ENCODE peak calls at places on chromosomes 2 and 18, in five cellular contexts. One of them, this sample, is unnamed.

GRCh38 chr18:37316468-37316867 is 249.1 kb downstream of the CELF4 start:
- DNase-seq in tibial nerve: no peak
- DNase-seq in lower lobe of right lung: no peak
- DNase-seq in fibroblast of lung: no peak
- DNase-seq in A549: no peak
- DNase-seq in this sample: no peak

GRCh38 chr2:112588611-112589045 is 4.2 kb downstream of the CHCHD5 start:
- DNase-seq in lower lobe of right lung: no peak
- DNase-seq in A549: no peak
- DNase-seq in fibroblast of lung: no peak
- DNase-seq in tibial nerve: no peak
- DNase-seq in this sample: peak; percentile 96

GRCh38 chr2:215352602-215353001 is 40.7 kb downstream of the ATIC start:
- DNase-seq in fibroblast of lung: no peak
- DNase-seq in lower lobe of right lung: no peak
- DNase-seq in A549: no peak
- DNase-seq in tibial nerve: no peak
- DNase-seq in this sample: no peak

GRCh38 chr2:84257871-84258270 is 201.2 kb downstream of the SUCLG1 start:
- DNase-seq in fibroblast of lung: no peak
- DNase-seq in tibial nerve: no peak
- DNase-seq in lower lobe of right lung: no peak
- DNase-seq in A549: peak; percentile 21
- DNase-seq in this sample: no peak

GRCh38 chr2:80288576-80288975 is 16.0 kb downstream of the LRRTM1 start:
- DNase-seq in lower lobe of right lung: no peak
- DNase-seq in tibial nerve: no peak
- DNase-seq in fibroblast of lung: peak; percentile 14
- DNase-seq in A549: no peak
- DNase-seq in this sample: peak; percentile 6

GRCh38 chr2:191218292-191218898 is 26.8 kb upstream of the MYO1B start:
- DNase-seq in fibroblast of lung: peak; percentile 81
- DNase-seq in tibial nerve: peak; percentile 64
- DNase-seq in A549: peak; percentile 97
- DNase-seq in lower lobe of right lung: no peak
- DNase-seq in this sample: peak; percentile 52

GRCh38 chr2:173205375-173205774 is 129.7 kb downstream of the MAP3K20 start:
- DNase-seq in lower lobe of right lung: peak; percentile 48
- DNase-seq in A549: no peak
- DNase-seq in fibroblast of lung: peak; percentile 96
- DNase-seq in tibial nerve: peak; percentile 89
- DNase-seq in this sample: peak; percentile 61

GRCh38 chr2:213007290-213007838 is 144.0 kb downstream of the IKZF2 start:
- DNase-seq in lower lobe of right lung: no peak
- DNase-seq in A549: no peak
- DNase-seq in fibroblast of lung: no peak
- DNase-seq in tibial nerve: no peak
- DNase-seq in this sample: no peak

GRCh38 chr2:188963738-188964137 is 10.4 kb upstream of the COL3A1 start:
- DNase-seq in fibroblast of lung: no peak
- DNase-seq in lower lobe of right lung: no peak
- DNase-seq in A549: no peak
- DNase-seq in tibial nerve: no peak
- DNase-seq in this sample: no peak

GRCh38 chr2:20168727-20169696 is 55.9 kb downstream of the SDC1 start:
- DNase-seq in lower lobe of right lung: no peak
- DNase-seq in tibial nerve: no peak
- DNase-seq in A549: no peak
- DNase-seq in fibroblast of lung: no peak
- DNase-seq in this sample: peak; percentile 3

GRCh38 chr2:174038472-174038871 is 73.3 kb upstream of the SP3 start:
- DNase-seq in fibroblast of lung: no peak
- DNase-seq in tibial nerve: no peak
- DNase-seq in lower lobe of right lung: no peak
- DNase-seq in A549: no peak
- DNase-seq in this sample: no peak

GRCh38 chr2:154484338-154485099 is 214.0 kb upstream of the KCNJ3 start:
- DNase-seq in lower lobe of right lung: no peak
- DNase-seq in fibroblast of lung: no peak
- DNase-seq in tibial nerve: no peak
- DNase-seq in A549: no peak
- DNase-seq in this sample: no peak

GRCh38 chr2:68837861-68838341 is 33.3 kb downstream of the BMP10 start:
- DNase-seq in tibial nerve: no peak
- DNase-seq in lower lobe of right lung: no peak
- DNase-seq in A549: no peak
- DNase-seq in fibroblast of lung: peak; percentile 46
- DNase-seq in this sample: no peak

GRCh38 chr18:13003466-13003896 is 12.3 kb downstream of the CEP192 start:
- DNase-seq in lower lobe of right lung: no peak
- DNase-seq in tibial nerve: no peak
- DNase-seq in A549: peak; percentile 86
- DNase-seq in fibroblast of lung: peak; percentile 67
- DNase-seq in this sample: no peak

GRCh38 chr18:3611313-3612038 is 161.5 kb downstream of the TGIF1 start:
- DNase-seq in A549: no peak
- DNase-seq in lower lobe of right lung: no peak
- DNase-seq in tibial nerve: no peak
- DNase-seq in fibroblast of lung: no peak
- DNase-seq in this sample: no peak

GRCh38 chr2:216083464-216084279 is 2.0 kb downstream of the TMEM169 start:
- DNase-seq in fibroblast of lung: peak; percentile 31
- DNase-seq in tibial nerve: no peak
- DNase-seq in lower lobe of right lung: no peak
- DNase-seq in A549: no peak
- DNase-seq in this sample: no peak

GRCh38 chr2:150425121-150425559 is 62.3 kb downstream of the RND3 start:
- DNase-seq in fibroblast of lung: peak; percentile 51
- DNase-seq in tibial nerve: no peak
- DNase-seq in lower lobe of right lung: no peak
- DNase-seq in A549: no peak
- DNase-seq in this sample: no peak

GRCh38 chr2:12064153-12064552 is 317.7 kb downstream of the LPIN1 start:
- DNase-seq in lower lobe of right lung: no peak
- DNase-seq in tibial nerve: no peak
- DNase-seq in A549: no peak
- DNase-seq in fibroblast of lung: no peak
- DNase-seq in this sample: no peak

GRCh38 chr2:226658555-226658954 is 141.1 kb downstream of the IRS1 start:
- DNase-seq in fibroblast of lung: no peak
- DNase-seq in lower lobe of right lung: no peak
- DNase-seq in tibial nerve: no peak
- DNase-seq in A549: no peak
- DNase-seq in this sample: no peak

GRCh38 chr2:38301969-38302702 is 74.9 kb downstream of the ATL2 start:
- DNase-seq in fibroblast of lung: no peak
- DNase-seq in lower lobe of right lung: no peak
- DNase-seq in tibial nerve: no peak
- DNase-seq in A549: no peak
- DNase-seq in this sample: no peak

GRCh38 chr2:226607379-226607778 is 192.2 kb downstream of the IRS1 start:
- DNase-seq in A549: peak; percentile 16
- DNase-seq in lower lobe of right lung: no peak
- DNase-seq in tibial nerve: no peak
- DNase-seq in fibroblast of lung: peak; percentile 66
- DNase-seq in this sample: no peak

GRCh38 chr2:101341421-101341820 is 32.9 kb upstream of the RNF149 start:
- DNase-seq in A549: no peak
- DNase-seq in fibroblast of lung: no peak
- DNase-seq in tibial nerve: no peak
- DNase-seq in lower lobe of right lung: peak; percentile 64
- DNase-seq in this sample: no peak

GRCh38 chr2:204152616-204153015 is 216.1 kb downstream of the ICOS start:
- DNase-seq in A549: no peak
- DNase-seq in fibroblast of lung: no peak
- DNase-seq in tibial nerve: no peak
- DNase-seq in lower lobe of right lung: no peak
- DNase-seq in this sample: no peak

GRCh38 chr2:173963817-173964564 is 1.2 kb downstream of the SP3 start:
- DNase-seq in lower lobe of right lung: peak; percentile 94
- DNase-seq in fibroblast of lung: peak; percentile 89
- DNase-seq in tibial nerve: peak; percentile 85
- DNase-seq in A549: peak; percentile 95
- DNase-seq in this sample: peak; percentile 94

GRCh38 chr2:55142518-55142917 is 89.6 kb downstream of the CLHC1 start:
- DNase-seq in fibroblast of lung: no peak
- DNase-seq in A549: no peak
- DNase-seq in lower lobe of right lung: no peak
- DNase-seq in tibial nerve: no peak
- DNase-seq in this sample: no peak

GRCh38 chr2:55138546-55139288 is 88.5 kb upstream of the RTN4 start:
- DNase-seq in tibial nerve: no peak
- DNase-seq in A549: no peak
- DNase-seq in fibroblast of lung: no peak
- DNase-seq in lower lobe of right lung: no peak
- DNase-seq in this sample: no peak

GRCh38 chr2:55140316-55141219 is 90.3 kb upstream of the RTN4 start:
- DNase-seq in tibial nerve: no peak
- DNase-seq in fibroblast of lung: no peak
- DNase-seq in A549: no peak
- DNase-seq in lower lobe of right lung: no peak
- DNase-seq in this sample: no peak

GRCh38 chr2:55139305-55139704 is 89.1 kb upstream of the RTN4 start:
- DNase-seq in fibroblast of lung: no peak
- DNase-seq in A549: no peak
- DNase-seq in lower lobe of right lung: no peak
- DNase-seq in tibial nerve: no peak
- DNase-seq in this sample: no peak

DNA sequence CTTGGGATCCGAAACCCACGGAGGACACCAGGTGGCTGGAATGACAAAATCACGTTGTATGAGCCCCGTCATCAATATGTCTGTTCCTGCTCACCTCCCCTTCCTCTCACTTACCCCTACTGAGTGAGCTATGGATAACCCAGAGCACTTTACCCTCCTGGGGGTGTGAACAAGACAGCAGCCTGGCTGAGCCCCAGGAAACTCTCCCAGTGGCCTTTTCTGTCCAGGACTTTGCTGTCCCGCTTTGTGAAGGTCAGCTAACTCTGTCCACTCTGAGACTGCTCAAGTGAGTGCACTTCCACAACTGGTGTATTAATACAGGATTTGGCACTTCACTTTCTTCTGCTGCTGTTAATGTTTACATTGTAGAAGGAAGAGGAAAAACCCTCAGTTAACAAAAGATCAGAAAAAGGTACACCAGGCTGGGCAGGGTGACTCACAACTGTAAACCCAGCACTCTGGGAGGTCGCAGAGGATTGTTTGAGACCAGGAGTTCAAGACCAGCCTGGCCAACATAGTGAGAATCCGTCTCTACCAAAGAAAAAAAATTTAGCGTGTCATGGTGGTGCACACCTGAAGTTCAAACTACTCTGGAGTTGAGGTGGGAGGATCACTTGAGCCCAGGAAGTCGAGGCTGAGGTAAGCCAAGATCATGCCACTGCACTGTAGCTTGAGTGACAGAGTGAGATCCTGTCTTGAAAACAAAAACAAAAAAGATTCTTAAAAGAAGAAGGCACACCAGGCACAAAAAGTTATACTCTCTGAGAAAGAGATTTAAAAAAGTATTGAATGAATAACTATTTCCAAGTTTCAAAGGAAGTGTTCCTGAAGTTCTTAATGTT is 90.3 kb downstream of the CLHC1 start:
- DNase-seq in tibial nerve: no peak
- DNase-seq in A549: peak; percentile 50
- DNase-seq in lower lobe of right lung: no peak
- DNase-seq in fibroblast of lung: no peak
- DNase-seq in this sample: peak; percentile 60
- H3K27ac ChIP-seq in tibial nerve: no peak overlapping the region
- H3K27ac ChIP-seq in A549: peak overlapping the region; percentile 5
- H3K27ac ChIP-seq in lower lobe of right lung: no peak overlapping the region
- H3K27ac ChIP-seq in fibroblast of lung: no peak overlapping the region
- H3K27ac ChIP-seq in this sample: no peak overlapping the region

GRCh38 chr2:96835830-96836229 is 8.0 kb downstream of the ANKRD23 start:
- DNase-seq in A549: no peak
- DNase-seq in tibial nerve: no peak
- DNase-seq in fibroblast of lung: no peak
- DNase-seq in lower lobe of right lung: no peak
- DNase-seq in this sample: no peak

GRCh38 chr2:96837575-96837974 is 6.2 kb downstream of the ANKRD23 start:
- DNase-seq in tibial nerve: no peak
- DNase-seq in lower lobe of right lung: no peak
- DNase-seq in fibroblast of lung: no peak
- DNase-seq in A549: no peak
- DNase-seq in this sample: no peak

GRCh38 chr2:96839875-96840850 is 3.7 kb downstream of the ANKRD23 start:
- DNase-seq in lower lobe of right lung: no peak
- DNase-seq in tibial nerve: no peak
- DNase-seq in fibroblast of lung: no peak
- DNase-seq in A549: no peak
- DNase-seq in this sample: no peak

GRCh38 chr2:96839288-96839874 is 4.4 kb downstream of the ANKRD23 start:
- DNase-seq in A549: no peak
- DNase-seq in lower lobe of right lung: peak; percentile 85
- DNase-seq in tibial nerve: no peak
- DNase-seq in fibroblast of lung: no peak
- DNase-seq in this sample: peak; percentile 43

GRCh38 chr2:96838345-96839287 is 5.2 kb downstream of the ANKRD23 start:
- DNase-seq in lower lobe of right lung: no peak
- DNase-seq in A549: no peak
- DNase-seq in fibroblast of lung: no peak
- DNase-seq in tibial nerve: no peak
- DNase-seq in this sample: no peak
- H3K4me3 ChIP-seq in lower lobe of right lung: no peak overlapping the region
- H3K4me3 ChIP-seq in A549: no peak overlapping the region
- H3K4me3 ChIP-seq in fibroblast of lung: no peak overlapping the region
- H3K4me3 ChIP-seq in tibial nerve: no peak overlapping the region
- H3K4me3 ChIP-seq in this sample: no peak overlapping the region

GRCh38 chr2:33412920-33413319 is 63.5 kb upstream of the RASGRP3 start:
- DNase-seq in tibial nerve: no peak
- DNase-seq in A549: peak; percentile 85
- DNase-seq in fibroblast of lung: peak; percentile 80
- DNase-seq in lower lobe of right lung: no peak
- DNase-seq in this sample: no peak
- H3K27ac ChIP-seq in tibial nerve: no peak overlapping the region
- H3K27ac ChIP-seq in A549: peak overlapping the region; percentile 79
- H3K27ac ChIP-seq in fibroblast of lung: no peak overlapping the region
- H3K27ac ChIP-seq in lower lobe of right lung: no peak overlapping the region
- H3K27ac ChIP-seq in this sample: no peak overlapping the region

DNA sequence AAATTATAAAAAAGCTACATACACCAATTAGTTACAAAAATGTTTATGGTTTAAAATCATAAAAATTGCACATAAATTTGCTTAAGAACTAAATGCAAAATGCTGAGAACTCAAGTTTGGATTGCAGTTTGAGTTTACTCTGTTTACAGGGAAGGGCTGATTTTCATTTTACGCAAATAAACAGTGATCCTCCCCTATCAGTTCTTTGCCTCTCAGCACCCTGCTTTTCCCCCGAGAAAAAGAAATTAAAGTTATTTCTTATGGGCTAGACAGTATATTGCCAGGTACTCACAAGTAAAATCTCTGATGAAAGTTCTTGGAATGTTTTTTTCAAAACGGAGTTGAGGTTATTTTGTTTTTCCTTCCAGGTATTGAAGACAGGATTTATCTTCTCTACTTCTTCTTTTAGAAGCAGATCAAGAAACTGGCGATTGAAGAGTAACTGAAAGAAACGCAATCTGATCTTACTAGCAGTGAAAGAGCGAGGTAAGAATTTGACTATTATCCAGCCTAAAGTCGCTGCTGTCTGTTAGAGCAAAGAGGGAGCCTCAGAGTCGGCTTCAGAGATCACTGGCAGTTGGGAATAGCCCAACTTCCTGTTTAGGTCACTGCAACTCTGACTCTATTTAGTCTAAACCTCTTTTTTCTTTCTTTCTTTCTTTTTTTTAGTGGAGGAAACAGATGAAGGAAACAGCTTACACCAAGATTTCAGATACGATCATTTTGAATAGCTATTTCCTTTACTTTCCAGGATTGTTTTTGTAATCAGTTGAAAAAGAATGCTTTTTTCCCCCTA is at the start of gene TFPI:
- DNase-seq in lower lobe of right lung: no peak
- DNase-seq in A549: peak; percentile 70
- DNase-seq in tibial nerve: peak; percentile 57
- DNase-seq in fibroblast of lung: peak; percentile 84
- DNase-seq in this sample: no peak
- H3K4me3 ChIP-seq in lower lobe of right lung: peak within 1 kb of the TSS; percentile 59
- H3K4me3 ChIP-seq in A549: peak within 1 kb of the TSS; percentile 66
- H3K4me3 ChIP-seq in tibial nerve: peak within 1 kb of the TSS; percentile 36
- H3K4me3 ChIP-seq in fibroblast of lung: peak within 1 kb of the TSS; percentile 83
- H3K4me3 ChIP-seq in this sample: peak within 1 kb of the TSS; percentile 1

This sample was measured in body of pancreas.